ENCODE peak calls at places on chromosomes 12 and 14, in seven cellular contexts. One of them, this sample, is unnamed.

GRCh38 chr14:55705651-55706340 is 125.8 kb downstream of the KTN1 start:
- DNase-seq in HepG2: peak
- DNase-seq in memory B cell: no peak
- DNase-seq in GM12891: no peak
- DNase-seq in nephron progenitor cell: no peak
- DNase-seq in HT1080: no peak
- DNase-seq in coronary artery: no peak
- DNase-seq in this sample: no peak

GRCh38 chr12:4664111-4664510 is 15.2 kb downstream of the NDUFA9 start:
- DNase-seq in coronary artery: no peak
- DNase-seq in nephron progenitor cell: no peak
- DNase-seq in HT1080: peak
- DNase-seq in GM12891: no peak
- DNase-seq in HepG2: no peak
- DNase-seq in memory B cell: no peak
- DNase-seq in this sample: no peak

GRCh38 chr12:19706936-19707335 is 267.6 kb downstream of the AEBP2 start:
- DNase-seq in memory B cell: no peak
- DNase-seq in HepG2: no peak
- DNase-seq in HT1080: no peak
- DNase-seq in coronary artery: no peak
- DNase-seq in GM12891: no peak
- DNase-seq in nephron progenitor cell: no peak
- DNase-seq in this sample: no peak

GRCh38 chr14:95291859-95292542 is 27.7 kb downstream of the CLMN start:
- DNase-seq in coronary artery: peak
- DNase-seq in GM12891: no peak
- DNase-seq in HepG2: no peak
- DNase-seq in memory B cell: no peak
- DNase-seq in HT1080: peak
- DNase-seq in nephron progenitor cell: no peak
- DNase-seq in this sample: no peak

GRCh38 chr14:65159281-65160062 is 57.2 kb upstream of the MAX start:
- DNase-seq in HepG2: no peak
- DNase-seq in HT1080: no peak
- DNase-seq in coronary artery: no peak
- DNase-seq in nephron progenitor cell: no peak
- DNase-seq in memory B cell: peak
- DNase-seq in GM12891: no peak
- DNase-seq in this sample: no peak

GRCh38 chr12:127393896-127394295 is 873.1 kb upstream of the TMEM132C start:
- DNase-seq in GM12891: no peak
- DNase-seq in HT1080: peak
- DNase-seq in coronary artery: no peak
- DNase-seq in nephron progenitor cell: no peak
- DNase-seq in memory B cell: no peak
- DNase-seq in HepG2: no peak
- DNase-seq in this sample: no peak

GRCh38 chr12:72632286-72632685 is 360.1 kb downstream of the TRHDE start:
- DNase-seq in nephron progenitor cell: no peak
- DNase-seq in memory B cell: no peak
- DNase-seq in coronary artery: no peak
- DNase-seq in HT1080: no peak
- DNase-seq in GM12891: no peak
- DNase-seq in HepG2: no peak
- DNase-seq in this sample: no peak

GRCh38 chr12:123085730-123086487 is 65.0 kb downstream of the PITPNM2 start:
- DNase-seq in coronary artery: no peak
- DNase-seq in GM12891: no peak
- DNase-seq in HT1080: peak
- DNase-seq in HepG2: peak
- DNase-seq in memory B cell: no peak
- DNase-seq in nephron progenitor cell: no peak
- DNase-seq in this sample: no peak

GRCh38 chr12:128829870-128830504 is 6.2 kb upstream of the SLC15A4 start:
- DNase-seq in HepG2: no peak
- DNase-seq in memory B cell: peak
- DNase-seq in nephron progenitor cell: no peak
- DNase-seq in HT1080: peak
- DNase-seq in GM12891: no peak
- DNase-seq in coronary artery: no peak
- DNase-seq in this sample: no peak

GRCh38 chr12:82596484-82596883 is 90.2 kb upstream of the TMTC2 start:
- DNase-seq in HT1080: no peak
- DNase-seq in GM12891: no peak
- DNase-seq in coronary artery: no peak
- DNase-seq in nephron progenitor cell: no peak
- DNase-seq in memory B cell: no peak
- DNase-seq in HepG2: no peak
- DNase-seq in this sample: no peak

GRCh38 chr14:62691613-62692489 is 353.4 kb downstream of the KCNH5 start:
- DNase-seq in HepG2: peak
- DNase-seq in memory B cell: no peak
- DNase-seq in GM12891: no peak
- DNase-seq in nephron progenitor cell: no peak
- DNase-seq in coronary artery: no peak
- DNase-seq in HT1080: peak
- DNase-seq in this sample: no peak

GRCh38 chr12:116958402-116959197 is 47.9 kb downstream of the FBXW8 start:
- DNase-seq in nephron progenitor cell: no peak
- DNase-seq in GM12891: no peak
- DNase-seq in memory B cell: no peak
- DNase-seq in HT1080: peak
- DNase-seq in HepG2: no peak
- DNase-seq in coronary artery: no peak
- DNase-seq in this sample: no peak

GRCh38 chr12:97075583-97076268 is 168.7 kb downstream of the NEDD1 start:
- DNase-seq in nephron progenitor cell: no peak
- DNase-seq in memory B cell: no peak
- DNase-seq in HT1080: no peak
- DNase-seq in coronary artery: no peak
- DNase-seq in HepG2: no peak
- DNase-seq in GM12891: no peak
- DNase-seq in this sample: no peak

GRCh38 chr12:54040148-54040494 is 7.3 kb downstream of the HOXC5 start:
- DNase-seq in coronary artery: no peak
- DNase-seq in memory B cell: no peak
- DNase-seq in HT1080: peak
- DNase-seq in GM12891: no peak
- DNase-seq in nephron progenitor cell: peak
- DNase-seq in HepG2: no peak
- DNase-seq in this sample: no peak

GRCh38 chr12:62123721-62124203 is 136.4 kb upstream of the USP15 start:
- DNase-seq in coronary artery: no peak
- DNase-seq in HT1080: peak
- DNase-seq in memory B cell: peak
- DNase-seq in HepG2: peak
- DNase-seq in GM12891: no peak
- DNase-seq in nephron progenitor cell: peak
- DNase-seq in this sample: peak

GRCh38 chr14:49641697-49642129 is 6.7 kb upstream of the DNAAF2 start:
- DNase-seq in HT1080: no peak
- DNase-seq in HepG2: peak
- DNase-seq in memory B cell: no peak
- DNase-seq in GM12891: no peak
- DNase-seq in coronary artery: no peak
- DNase-seq in nephron progenitor cell: no peak
- DNase-seq in this sample: no peak